ENCODE peak calls at places on chromosome 1, in eight cellular contexts. One of them, this sample, is unnamed.

GRCh38 chr1:32947669-32948068 is 16.9 kb downstream of the RNF19B start:
- DNase-seq in tibial artery: no peak
- DNase-seq in posterior cingulate gyrus: no peak
- DNase-seq in spleen: no peak
- DNase-seq in lower lobe of right lung: no peak
- DNase-seq in HFFc6: no peak
- DNase-seq in HCEC 1CT: no peak
- DNase-seq in mucosa of descending colon: no peak
- DNase-seq in this sample: no peak

GRCh38 chr1:234706199-234706598 is 96.2 kb upstream of the IRF2BP2 start:
- DNase-seq in tibial artery: no peak
- DNase-seq in lower lobe of right lung: no peak
- DNase-seq in HFFc6: no peak
- DNase-seq in posterior cingulate gyrus: no peak
- DNase-seq in spleen: no peak
- DNase-seq in HCEC 1CT: no peak
- DNase-seq in mucosa of descending colon: no peak
- DNase-seq in this sample: no peak

GRCh38 chr1:89607888-89608626 is 24.9 kb upstream of the LRRC8C start:
- DNase-seq in spleen: no peak
- DNase-seq in HFFc6: no peak
- DNase-seq in tibial artery: no peak
- DNase-seq in lower lobe of right lung: no peak
- DNase-seq in mucosa of descending colon: no peak
- DNase-seq in HCEC 1CT: no peak
- DNase-seq in posterior cingulate gyrus: no peak
- DNase-seq in this sample: no peak

GRCh38 chr1:93672069-93672468 is 9.6 kb downstream of the BCAR3 start:
- DNase-seq in tibial artery: peak
- DNase-seq in posterior cingulate gyrus: no peak
- DNase-seq in lower lobe of right lung: peak
- DNase-seq in HFFc6: no peak
- DNase-seq in mucosa of descending colon: peak
- DNase-seq in spleen: no peak
- DNase-seq in HCEC 1CT: peak
- DNase-seq in this sample: no peak

GRCh38 chr1:158998781-158999161 is 10.9 kb upstream of the IFI16 start:
- DNase-seq in tibial artery: peak
- DNase-seq in spleen: peak
- DNase-seq in lower lobe of right lung: peak
- DNase-seq in posterior cingulate gyrus: no peak
- DNase-seq in HCEC 1CT: peak
- DNase-seq in HFFc6: peak
- DNase-seq in mucosa of descending colon: peak
- DNase-seq in this sample: no peak

GRCh38 chr1:214441119-214441518 is 110.3 kb downstream of the PTPN14 start:
- DNase-seq in HCEC 1CT: no peak
- DNase-seq in lower lobe of right lung: no peak
- DNase-seq in tibial artery: no peak
- DNase-seq in posterior cingulate gyrus: no peak
- DNase-seq in spleen: no peak
- DNase-seq in mucosa of descending colon: no peak
- DNase-seq in HFFc6: peak
- DNase-seq in this sample: no peak

GRCh38 chr1:203627819-203628184 is 1.2 kb downstream of the ATP2B4 start:
- DNase-seq in spleen: no peak
- DNase-seq in mucosa of descending colon: no peak
- DNase-seq in HFFc6: peak
- DNase-seq in tibial artery: no peak
- DNase-seq in posterior cingulate gyrus: no peak
- DNase-seq in lower lobe of right lung: peak
- DNase-seq in HCEC 1CT: peak
- DNase-seq in this sample: peak

GRCh38 chr1:52603680-52604501 is 1.7 kb downstream of the GPX7 start:
- DNase-seq in posterior cingulate gyrus: no peak
- DNase-seq in mucosa of descending colon: no peak
- DNase-seq in spleen: no peak
- DNase-seq in tibial artery: no peak
- DNase-seq in HFFc6: peak
- DNase-seq in HCEC 1CT: no peak
- DNase-seq in lower lobe of right lung: no peak
- DNase-seq in this sample: no peak

GRCh38 chr1:179327679-179328078 is 34.1 kb downstream of the SOAT1 start:
- DNase-seq in posterior cingulate gyrus: no peak
- DNase-seq in spleen: no peak
- DNase-seq in mucosa of descending colon: no peak
- DNase-seq in lower lobe of right lung: no peak
- DNase-seq in HCEC 1CT: peak
- DNase-seq in tibial artery: no peak
- DNase-seq in HFFc6: no peak
- DNase-seq in this sample: no peak

GRCh38 chr1:208110296-208110695 is 133.9 kb downstream of the PLXNA2 start:
- DNase-seq in HFFc6: no peak
- DNase-seq in HCEC 1CT: no peak
- DNase-seq in tibial artery: no peak
- DNase-seq in lower lobe of right lung: no peak
- DNase-seq in posterior cingulate gyrus: no peak
- DNase-seq in mucosa of descending colon: no peak
- DNase-seq in spleen: no peak
- DNase-seq in this sample: no peak

GRCh38 chr1:157932082-157932481 is 61.4 kb upstream of the KIRREL1 start:
- DNase-seq in spleen: no peak
- DNase-seq in mucosa of descending colon: no peak
- DNase-seq in tibial artery: no peak
- DNase-seq in HCEC 1CT: peak
- DNase-seq in HFFc6: no peak
- DNase-seq in posterior cingulate gyrus: no peak
- DNase-seq in lower lobe of right lung: no peak
- DNase-seq in this sample: no peak